ENCODE peak calls at places on chromosomes 4 and X, in eight cellular contexts. Y is cardiac muscle cell, V is BE2C, D is right cardiac atrium, X is tibial nerve, O is breast epithelium, L is IMR-90, B is kidney epithelial cell. E is an unnamed sample. For H3K27me3, the result is how much of the 10 kb centered on the place peaks cover.

GRCh38 chr4:28562913-28563312 is 1702.3 kb downstream of the STIM2 start:
- DNase-seq in Y (no peak), V (no peak), D (no peak), X (no peak), O (no peak), L (no peak), B (no peak), E (no peak)

GRCh38 chrX:69158166-69159040 is 6.8 kb downstream of the PJA1 start:
- DNase-seq in Y (peak), V (peak), D (peak), X (peak), O (no peak), L (peak), B (peak), E (peak)

GRCh38 chr4:52069566-52069965 is 18.5 kb downstream of the SPATA18 start:
- DNase-seq in Y (no peak), V (no peak), D (no peak), X (no peak), O (no peak), L (no peak), B (no peak), E (no peak)

GRCh38 chr4:54553001-54553400 is 104.8 kb upstream of the KIT start:
- DNase-seq in Y (no peak), V (no peak), D (no peak), X (no peak), O (no peak), L (peak), B (no peak), E (no peak)

GRCh38 chr4:114146947-114147618 is 167.6 kb upstream of the ARSJ start:
- DNase-seq in Y (no peak), V (no peak), D (peak), X (no peak), O (no peak), L (no peak), B (no peak), E (no peak)

GRCh38 chr4:183722738-183723560 is 63.9 kb downstream of the TRAPPC11 start:
- DNase-seq in Y (peak), V (peak), D (peak), X (no peak), O (peak), L (peak), B (no peak), E (peak)

GRCh38 chr4:168720396-168720795 is 223.5 kb downstream of the PALLD start:
- DNase-seq in Y (no peak), V (no peak), D (no peak), X (no peak), O (no peak), L (no peak), B (no peak), E (no peak)

GRCh38 chr4:101972791-101973190 is 182.3 kb downstream of the BANK1 start:
- DNase-seq in Y (no peak), V (no peak), D (no peak), X (no peak), O (no peak), L (no peak), B (no peak), E (no peak)

GRCh38 chr4:53185853-53186590 is 179.8 kb downstream of the SCFD2 start:
- DNase-seq in Y (peak), V (no peak), D (no peak), X (no peak), O (no peak), L (peak), B (no peak), E (no peak)

GRCh38 chr4:151730003-151730559 is 30.7 kb downstream of the GATB start:
- DNase-seq in Y (no peak), V (peak), D (no peak), X (no peak), O (no peak), L (no peak), B (no peak), E (no peak)

GRCh38 chr4:16443504-16444088 is 217.3 kb upstream of the TAPT1 start:
- DNase-seq in Y (peak), V (no peak), D (no peak), X (peak), O (no peak), L (peak), B (no peak), E (no peak)

GRCh38 chrX:103699243-103699642 is 11.5 kb upstream of the TMEM31 start:
- DNase-seq in Y (no peak), V (no peak), D (no peak), X (no peak), O (no peak), L (no peak), B (no peak), E (no peak)

GRCh38 chrX:17033225-17033624 is 86.8 kb downstream of the REPS2 start:
- DNase-seq in Y (no peak), V (no peak), D (no peak), X (no peak), O (no peak), L (no peak), B (no peak), E (no peak)

GRCh38 chrX:7067266-7067665 is 80.2 kb upstream of the STS start:
- DNase-seq in Y (no peak), V (no peak), D (no peak), X (no peak), O (no peak), L (no peak), B (no peak), E (no peak)

GRCh38 chr4:2402053-2402452 is 16.4 kb downstream of the ZFYVE28 start:
- DNase-seq in Y (peak), V (peak), D (peak), X (no peak), O (peak), L (no peak), B (no peak), E (peak)

GRCh38 chr4:41369680-41370079 is 113.0 kb downstream of the UCHL1 start:
- DNase-seq in Y (peak), V (no peak), D (peak), X (no peak), O (peak), L (no peak), B (peak), E (peak)

GRCh38 chr4:152149734-152150133 is 386.2 kb downstream of the FBXW7 start:
- DNase-seq in Y (no peak), V (no peak), D (no peak), X (no peak), O (no peak), L (no peak), B (no peak), E (no peak)

GRCh38 chr4:145230726-145231125 is 50.3 kb upstream of the OTUD4 start:
- DNase-seq in Y (peak), V (no peak), D (no peak), X (no peak), O (no peak), L (peak), B (no peak), E (no peak)

GRCh38 chrX:139759637-139760036 is 51.7 kb upstream of the MCF2 start:
- DNase-seq in Y (peak), V (no peak), D (no peak), X (no peak), O (no peak), L (peak), B (no peak), E (no peak)

GRCh38 chr4:82898322-82899243 is 2.0 kb upstream of the THAP9 start:
- DNase-seq in Y (peak), V (peak), D (peak), X (peak), O (no peak), L (peak), B (peak), E (no peak)

GRCh38 chr4:125198916-125199315 is 115.8 kb upstream of the FAT4 start:
- DNase-seq in Y (peak), V (no peak), D (no peak), X (no peak), O (no peak), L (peak), B (no peak), E (no peak)

GRCh38 chr4:123600426-123600825 is 203.8 kb downstream of the SPRY1 start:
- DNase-seq in Y (peak), V (no peak), D (no peak), X (no peak), O (no peak), L (no peak), B (no peak), E (no peak)

GRCh38 chrX:20361081-20361889 is 94.6 kb upstream of the RPS6KA3 start:
- DNase-seq in Y (peak), V (no peak), D (peak), X (peak), O (no peak), L (peak), B (no peak), E (no peak)

GRCh38 chr4:107248571-107248970 is 212.5 kb upstream of the DKK2 start:
- DNase-seq in Y (no peak), V (no peak), D (no peak), X (no peak), O (no peak), L (peak), B (peak), E (no peak)

GRCh38 chr4:37728064-37728463 is 41.9 kb upstream of the RELL1 start:
- DNase-seq in Y (no peak), V (no peak), D (no peak), X (no peak), O (no peak), L (no peak), B (no peak), E (no peak)

GRCh38 chr4:26568446-26568994 is 15.4 kb upstream of the TBC1D19 start:
- DNase-seq in Y (peak), V (no peak), D (no peak), X (no peak), O (no peak), L (peak), B (peak), E (no peak)

GRCh38 chr4:3702551-3703221 is 63.5 kb upstream of the ADRA2C start:
- DNase-seq in Y (no peak), V (peak), D (peak), X (no peak), O (no peak), L (no peak), B (no peak), E (no peak)
- H3K27me3 ChIP-seq in Y (under half), V (under half), D (under half), X (under half), O (under half), L (half or more), B (half or more), E (half or more)

GRCh38 chr4:42399393-42399792 is 2.1 kb downstream of the SHISA3 start:
- DNase-seq in Y (peak), V (no peak), D (peak), X (no peak), O (no peak), L (no peak), B (no peak), E (no peak)
- H3K27me3 ChIP-seq in Y (half or more), V (under half), D (under half), X (under half), O (under half), L (under half), B (under half), E (under half)

GRCh38 chrX:11577603-11578002 is 88.1 kb downstream of the ARHGAP6 start:
- DNase-seq in Y (no peak), V (no peak), D (no peak), X (no peak), O (no peak), L (no peak), B (no peak), E (no peak)

GRCh38 chrX:11579856-11580595 is 85.7 kb downstream of the ARHGAP6 start:
- DNase-seq in Y (no peak), V (no peak), D (no peak), X (no peak), O (no peak), L (no peak), B (no peak), E (no peak)

GRCh38 chrX:11575332-11575731 is 90.4 kb downstream of the ARHGAP6 start:
- DNase-seq in Y (no peak), V (no peak), D (no peak), X (no peak), O (no peak), L (no peak), B (no peak), E (no peak)

GRCh38 chrX:11585174-11585573 is 80.5 kb downstream of the ARHGAP6 start:
- DNase-seq in Y (no peak), V (no peak), D (no peak), X (no peak), O (no peak), L (no peak), B (no peak), E (no peak)

GRCh38 chrX:11580789-11581188 is 84.9 kb downstream of the ARHGAP6 start:
- DNase-seq in Y (no peak), V (no peak), D (no peak), X (no peak), O (no peak), L (no peak), B (no peak), E (no peak)
- H3K27me3 ChIP-seq in Y (under half), V (under half), D (under half), X (under half), O (under half), L (under half), B (under half), E (under half)

DNA sequence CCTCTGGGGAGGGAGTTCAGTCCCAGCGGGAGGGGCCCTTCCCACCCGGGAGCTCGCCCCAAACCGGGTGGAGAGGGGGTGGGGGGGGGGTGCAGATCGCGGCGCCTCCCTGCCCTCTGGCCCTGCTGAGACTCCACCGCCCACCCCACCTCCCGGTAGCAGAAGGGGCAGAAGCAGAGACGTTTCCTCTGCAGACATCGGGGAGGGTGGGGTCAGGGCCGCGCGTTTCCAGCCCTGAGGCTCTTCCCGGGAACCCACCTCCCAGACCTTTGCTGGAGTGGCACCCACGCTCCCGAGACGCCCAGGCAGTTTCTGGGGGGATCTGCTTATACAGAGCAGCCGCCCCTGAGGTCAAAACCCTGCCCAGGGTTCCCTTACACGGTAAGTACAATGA is 30.2 kb downstream of the CPLX1 start:
- DNase-seq in Y (no peak), V (no peak), D (peak), X (no peak), O (no peak), L (no peak), B (no peak), E (no peak)
- H3K27me3 ChIP-seq in Y (half or more), V (under half), D (under half), X (under half), O (under half), L (half or more), B (half or more), E (under half)

DNA sequence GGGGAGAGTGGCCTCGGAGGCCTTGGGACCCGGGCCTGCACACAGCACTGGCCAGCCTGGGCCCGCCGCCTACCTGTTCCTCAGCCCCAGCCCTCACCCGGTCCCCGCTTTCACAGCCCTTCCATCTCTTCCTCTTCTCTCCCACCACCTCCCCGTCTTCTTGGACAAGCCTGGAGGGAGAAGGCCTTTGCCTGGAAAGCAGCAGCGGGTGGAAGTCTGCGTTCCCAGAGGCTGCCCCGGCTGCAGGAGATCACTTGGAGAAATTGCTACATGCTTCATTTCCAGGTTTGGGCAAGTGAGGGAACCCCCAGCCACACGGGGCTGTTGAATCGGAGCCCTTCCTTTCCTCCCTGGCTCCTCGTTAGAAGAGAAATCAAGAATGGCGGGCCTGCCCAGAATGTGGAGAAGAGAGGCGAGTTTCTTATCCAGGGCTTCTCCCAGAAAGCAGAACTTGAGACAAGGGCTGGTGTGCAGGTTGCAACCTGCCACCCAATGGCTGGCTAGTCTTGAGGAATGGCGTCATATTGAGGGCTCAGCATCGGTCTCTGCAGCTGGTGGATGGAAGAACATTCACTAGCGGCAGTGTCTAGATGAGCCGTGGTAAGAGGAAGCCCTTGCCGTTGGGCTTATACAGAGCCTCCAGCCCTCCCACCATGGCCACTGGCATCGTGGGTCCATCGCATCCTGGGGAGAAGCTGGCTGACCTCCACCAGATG is 1.2 kb upstream of the PDZD4 start:
- DNase-seq in Y (no peak), V (no peak), D (no peak), X (no peak), O (no peak), L (no peak), B (no peak), E (no peak)
- H3K27me3 ChIP-seq in Y (under half), V (under half), D (under half), X (under half), O (under half), L (under half), B (under half), E (half or more)

DNA sequence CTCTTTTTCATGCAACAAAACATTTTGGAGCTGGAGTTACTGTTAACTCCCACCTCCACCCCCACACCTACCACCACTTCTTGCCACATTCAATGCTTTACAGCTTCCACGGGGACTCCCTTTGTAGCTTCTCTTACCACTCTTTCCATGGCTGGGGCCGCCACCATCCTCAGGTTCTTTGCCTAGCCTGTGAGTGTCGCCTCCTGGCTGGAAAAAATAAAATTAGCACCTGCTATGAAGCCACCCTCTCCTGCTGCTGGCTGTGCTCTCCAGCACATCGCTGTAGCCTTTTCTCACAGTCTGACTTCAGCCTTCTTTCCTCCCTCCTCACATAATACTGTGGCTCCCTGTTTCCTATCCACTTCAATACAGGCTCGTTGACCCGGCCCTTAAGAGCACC is 114.4 kb downstream of the FRAS1 start:
- DNase-seq in Y (no peak), V (no peak), D (no peak), X (no peak), O (no peak), L (no peak), B (no peak), E (no peak)
- H3K27me3 ChIP-seq in Y (under half), V (under half), D (under half), X (under half), O (under half), L (under half), B (under half), E (under half)

GRCh38 chr4:185036842-185037241 is 18.6 kb downstream of the HELT start:
- DNase-seq in Y (no peak), V (no peak), D (no peak), X (no peak), O (no peak), L (no peak), B (no peak), E (no peak)

GRCh38 chr4:185033072-185033471 is 14.8 kb downstream of the HELT start:
- DNase-seq in Y (no peak), V (no peak), D (no peak), X (no peak), O (no peak), L (no peak), B (no peak), E (no peak)

GRCh38 chr4:185033950-185034349 is 15.7 kb downstream of the HELT start:
- DNase-seq in Y (no peak), V (no peak), D (no peak), X (no peak), O (no peak), L (no peak), B (no peak), E (no peak)

GRCh38 chr4:185035284-185035683 is 17.0 kb downstream of the HELT start:
- DNase-seq in Y (no peak), V (no peak), D (no peak), X (no peak), O (no peak), L (no peak), B (no peak), E (no peak)

DNA sequence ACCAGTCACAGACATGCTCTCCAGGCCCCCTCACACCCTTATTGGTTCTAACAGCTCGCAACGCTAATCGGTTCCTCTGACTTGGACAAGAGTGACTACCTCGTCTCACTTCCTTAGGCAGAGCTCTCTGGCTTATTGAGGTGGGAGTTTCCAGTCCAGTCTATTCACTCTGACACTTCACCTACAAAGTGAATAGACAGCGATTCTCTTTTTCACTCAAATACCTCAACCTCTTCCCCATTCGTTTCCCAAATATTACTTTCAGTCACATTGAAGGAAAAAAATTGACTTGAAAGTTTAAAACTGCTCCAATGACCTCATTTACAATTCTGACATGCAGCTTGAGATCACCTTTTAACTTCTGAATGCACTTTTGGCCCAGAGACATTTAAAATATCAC is 17.7 kb downstream of the HELT start:
- DNase-seq in Y (no peak), V (no peak), D (no peak), X (no peak), O (no peak), L (no peak), B (no peak), E (no peak)
- H3K27me3 ChIP-seq in Y (under half), V (under half), D (under half), X (under half), O (under half), L (under half), B (under half), E (under half)

GRCh38 chrX:4263005-4263404 is 549.6 kb upstream of the PRKX start:
- DNase-seq in Y (no peak), V (no peak), D (no peak), X (no peak), O (no peak), L (no peak), B (no peak), E (no peak)
- H3K27me3 ChIP-seq in Y (under half), V (under half), D (under half), X (under half), O (under half), L (under half), B (under half), E (under half)

DNA sequence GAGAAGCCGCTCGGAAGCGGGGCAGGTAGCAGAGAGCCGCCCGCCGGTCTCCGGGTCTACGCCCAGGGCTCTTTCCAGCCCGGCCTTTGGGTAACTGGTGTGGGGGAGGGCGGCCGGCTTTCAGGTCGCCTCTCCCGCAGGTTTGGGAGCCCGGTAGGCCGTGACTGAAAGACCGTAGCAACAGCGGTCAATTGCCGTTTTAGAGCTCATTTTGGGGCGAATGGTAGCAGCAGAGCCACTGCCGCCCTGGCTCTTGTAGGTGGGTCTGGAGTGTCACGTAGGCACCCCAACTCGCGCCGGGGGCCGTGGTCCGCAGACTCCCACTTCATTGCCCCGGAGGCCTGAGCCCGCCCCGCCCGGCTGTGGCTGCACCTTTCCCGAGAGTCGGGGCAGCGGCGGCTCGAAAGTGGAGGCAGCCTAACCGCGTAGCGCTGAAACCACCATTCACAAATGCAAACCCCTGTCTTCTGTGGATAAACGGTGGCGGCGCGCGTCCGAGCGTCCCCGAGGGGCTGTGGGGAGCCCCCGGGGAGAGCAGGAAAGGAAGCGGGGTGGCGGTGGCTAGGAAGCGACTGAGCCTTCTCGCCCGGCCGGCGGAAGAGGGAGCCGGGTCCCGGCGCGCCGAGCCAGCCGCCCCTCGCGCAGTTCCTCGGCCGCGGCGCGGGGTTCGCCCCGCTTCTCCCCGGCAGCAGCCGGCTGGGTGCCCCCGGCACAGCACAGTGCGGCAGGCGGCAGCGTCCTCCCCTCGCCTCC is 2185.1 kb upstream of the TENM3 start:
- DNase-seq in Y (peak), V (peak), D (peak), X (no peak), O (no peak), L (no peak), B (no peak), E (peak)
- H3K27me3 ChIP-seq in Y (half or more), V (under half), D (under half), X (under half), O (under half), L (under half), B (under half), E (half or more)